ENCODE peak calls at places on chromosome 18, in four cellular contexts. G is A549; K is CD4-positive, CD25-positive, alpha-beta regulatory T cell; C is lung. O is an unnamed sample.

GRCh38 chr18:69162649-69163048 is 238.0 kb upstream of the DOK6 start:
- DNase-seq in C (no peak), K (no peak), G (no peak), O (no peak)

GRCh38 chr18:77115461-77115907 is 17.1 kb downstream of the MBP start:
- DNase-seq in K (no peak), G (no peak), C (no peak), O (no peak)

GRCh38 chr18:13216732-13217465 is 1.7 kb upstream of the LDLRAD4 start:
- DNase-seq in G (no peak), C (no peak), K (peak), O (peak)

GRCh38 chr18:13387856-13388548 is 169.4 kb downstream of the LDLRAD4 start:
- DNase-seq in G (no peak), C (no peak), K (no peak), O (no peak)

GRCh38 chr18:63775166-63775730 is at the start of gene SERPINB7:
- DNase-seq in C (no peak), G (peak), K (no peak), O (no peak)

GRCh38 chr18:67790527-67790926 is 274.0 kb upstream of the DSEL start:
- DNase-seq in C (no peak), G (no peak), K (no peak), O (no peak)

GRCh38 chr18:57141208-57142129 is 5.4 kb upstream of the BOD1L2 start:
- DNase-seq in K (no peak), G (no peak), C (peak), O (no peak)

GRCh38 chr18:22822024-22822423 is 111.1 kb upstream of the RBBP8 start:
- DNase-seq in G (no peak), K (no peak), C (no peak), O (no peak)

GRCh38 chr18:48543228-48543627 is 4.4 kb downstream of the CTIF start:
- DNase-seq in C (no peak), G (no peak), K (peak), O (no peak)

GRCh38 chr18:77067315-77068061 is 65.1 kb downstream of the MBP start:
- DNase-seq in C (no peak), G (peak), K (peak), O (no peak)

GRCh38 chr18:23141022-23141999 is 6.0 kb downstream of the CABLES1 start:
- DNase-seq in C (no peak), K (no peak), G (no peak), O (peak)

GRCh38 chr18:76471593-76471992 is 23.4 kb downstream of the ZNF516 start:
- DNase-seq in C (no peak), K (no peak), G (no peak), O (no peak)

GRCh38 chr18:3726241-3726951 is 276.4 kb downstream of the TGIF1 start:
- DNase-seq in C (no peak), K (no peak), G (no peak), O (peak)

GRCh38 chr18:49052891-49053644 is 102.3 kb upstream of the SMAD7 start:
- DNase-seq in C (no peak), G (no peak), K (peak), O (no peak)

GRCh38 chr18:47100214-47100831 is 50.0 kb downstream of the HDHD2 start:
- DNase-seq in K (peak), C (peak), G (peak), O (peak)

GRCh38 chr18:67282796-67283195 is 233.7 kb downstream of the DSEL start:
- DNase-seq in G (no peak), C (no peak), K (no peak), O (no peak)

GRCh38 chr18:13442451-13442850 is 223.9 kb downstream of the LDLRAD4 start:
- DNase-seq in K (no peak), G (no peak), C (no peak), O (no peak)

GRCh38 chr18:50279752-50280151 is 1.6 kb downstream of the MBD1 start:
- DNase-seq in K (no peak), C (no peak), G (no peak), O (no peak)

GRCh38 chr18:22765889-22766288 is 167.2 kb upstream of the RBBP8 start:
- DNase-seq in C (no peak), K (no peak), G (no peak), O (no peak)

GRCh38 chr18:74652392-74652988 is 54.8 kb downstream of the ZNF407 start:
- DNase-seq in C (no peak), G (peak), K (peak), O (no peak)

GRCh38 chr18:26723986-26724385 is 141.5 kb downstream of the AQP4 start:
- DNase-seq in K (no peak), G (no peak), C (no peak), O (no peak)

GRCh38 chr18:31581498-31582197 is 10.0 kb upstream of the TTR start:
- DNase-seq in C (no peak), G (no peak), K (no peak), O (no peak)

GRCh38 chr18:50610349-50610748 is 50.5 kb downstream of the MAPK4 start:
- DNase-seq in K (no peak), G (no peak), C (no peak), O (no peak)

GRCh38 chr18:8870528-8870927 is 165.2 kb downstream of the MTCL1 start:
- DNase-seq in K (no peak), G (no peak), C (no peak), O (no peak)

GRCh38 chr18:54956506-54956905 is 2.8 kb downstream of the CCDC68 start:
- DNase-seq in C (no peak), K (no peak), G (no peak), O (no peak)

GRCh38 chr18:54957295-54957694 is 2.0 kb downstream of the CCDC68 start:
- DNase-seq in G (no peak), C (no peak), K (no peak), O (no peak)

GRCh38 chr18:54960197-54960596 is 936 bp upstream of the CCDC68 start:
- DNase-seq in C (no peak), K (no peak), G (no peak), O (no peak)

GRCh38 chr18:54958711-54959625 is at the start of gene CCDC68:
- DNase-seq in C (peak), K (no peak), G (peak), O (peak)

DNA sequence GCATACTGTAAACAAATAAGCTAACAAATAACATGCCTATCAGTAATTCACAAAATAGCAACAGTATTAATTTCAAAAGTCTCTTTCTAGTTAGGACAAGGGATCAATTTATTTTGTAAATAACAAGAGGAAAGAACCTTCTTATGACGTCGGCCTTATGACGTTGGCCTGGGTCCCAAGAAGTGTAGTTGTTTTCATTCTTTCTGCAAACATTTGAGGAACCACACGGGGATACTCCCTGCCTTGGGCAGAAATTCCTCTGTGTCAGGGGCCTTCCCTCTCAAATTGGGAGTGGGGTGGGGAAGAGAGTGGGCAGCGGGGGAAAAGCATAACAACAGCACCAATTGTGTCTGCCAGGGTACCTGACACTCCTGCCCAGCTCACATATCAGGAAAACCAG is 1.3 kb downstream of the CCDC68 start:
- DNase-seq in G (no peak), C (no peak), K (no peak), O (peak)
- H3K4me3 ChIP-seq in G (peak), C (no peak), K (no peak), O (no peak)

DNA sequence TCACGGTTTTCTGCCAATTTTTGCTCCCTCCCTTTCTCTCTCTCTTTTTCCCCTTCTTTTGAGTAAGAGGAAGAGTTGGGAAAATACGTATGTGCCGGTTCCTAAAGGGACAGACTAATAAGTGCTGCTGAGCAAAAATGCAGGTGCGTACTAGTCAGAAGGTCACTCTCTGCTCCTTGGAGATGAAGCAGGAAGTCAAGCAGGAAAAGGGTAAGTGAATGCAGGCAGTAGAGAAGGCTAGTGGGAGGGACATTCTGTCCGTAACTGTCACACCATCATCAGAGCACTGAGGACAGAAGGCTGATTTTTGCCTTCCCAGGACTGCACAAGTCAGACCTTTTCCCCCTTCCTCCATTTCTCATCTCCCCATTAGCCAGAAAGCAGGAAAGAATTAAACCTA is 105.7 kb downstream of the CDH2 start:
- DNase-seq in C (no peak), G (no peak), K (no peak), O (no peak)
- H3K4me3 ChIP-seq in C (no peak), G (no peak), K (no peak), O (no peak)

DNA sequence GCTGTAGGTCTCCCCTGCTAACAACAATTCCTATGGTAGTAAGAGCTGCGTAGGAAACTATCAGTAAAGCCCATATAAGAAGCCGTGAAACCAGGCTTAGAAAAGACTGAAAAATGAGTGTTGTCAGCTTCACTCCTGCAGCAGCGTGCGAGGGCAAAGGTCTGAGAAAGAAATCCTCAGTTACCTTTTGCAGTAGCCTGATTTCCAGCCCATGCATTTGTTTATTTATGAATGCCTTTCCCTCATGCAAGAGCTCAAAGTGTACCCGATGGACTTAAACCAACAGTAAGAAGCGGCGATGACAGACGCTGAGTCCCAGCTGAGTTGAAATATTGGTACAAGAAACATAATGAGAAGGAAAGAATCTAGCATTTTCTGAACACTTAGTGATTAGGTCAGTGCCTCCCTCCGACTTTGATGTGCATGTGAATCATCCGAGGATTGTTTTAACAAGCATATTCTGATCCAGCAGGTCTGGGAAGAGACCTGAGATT is 15.0 kb upstream of the POLI start:
- DNase-seq in C (no peak), K (no peak), G (no peak), O (peak)
- H3K4me3 ChIP-seq in C (no peak), K (no peak), G (peak), O (no peak)

GRCh38 chr18:596288-596881 is 403 bp upstream of the CLUL1 start:
- DNase-seq in K (peak), G (no peak), C (peak), O (peak)
- H3K4me3 ChIP-seq in K (peak), G (peak), C (no peak), O (no peak)

DNA sequence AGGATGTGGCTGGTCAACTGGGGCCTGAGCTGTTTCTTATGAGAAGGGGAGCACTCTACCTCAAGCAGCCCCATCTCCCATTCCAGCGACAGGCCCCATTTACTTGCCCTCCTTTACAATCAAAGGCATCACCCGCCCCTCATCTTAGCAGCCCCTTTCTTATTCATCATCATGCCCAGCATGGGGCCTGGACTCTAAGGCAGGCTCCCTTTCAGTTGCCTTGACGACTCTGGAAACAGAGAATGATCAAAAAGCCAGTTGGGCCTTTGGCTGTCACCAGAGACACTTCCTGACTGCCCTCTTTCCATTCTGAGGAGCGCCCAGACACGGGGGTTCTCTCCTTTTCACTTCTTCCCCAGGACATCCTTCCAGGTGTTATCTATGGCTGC is 11.2 kb downstream of the CELF4 start:
- DNase-seq in G (no peak), C (no peak), K (no peak), O (no peak)
- H3K4me3 ChIP-seq in G (no peak), C (no peak), K (no peak), O (no peak)

DNA sequence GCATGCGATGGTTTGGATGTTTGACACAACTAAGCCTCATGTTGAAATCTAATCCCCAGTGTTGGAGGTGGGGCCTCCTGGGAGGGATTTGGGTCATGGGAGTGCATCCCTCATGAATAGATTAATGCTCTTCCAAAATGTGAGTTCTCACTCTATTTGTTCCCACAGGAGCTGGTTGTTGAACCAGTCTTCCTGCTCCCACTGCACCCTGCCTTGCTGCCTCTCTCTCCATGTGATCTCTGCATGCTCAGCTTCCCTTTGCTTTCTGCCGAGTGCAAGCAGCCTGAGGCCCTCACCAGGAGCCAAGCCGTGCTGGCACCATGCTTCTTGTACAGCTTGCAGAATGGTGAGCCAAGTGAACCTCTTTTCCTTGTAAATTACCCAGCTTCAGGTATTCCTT is 206.8 kb downstream of the VAPA start:
- DNase-seq in C (no peak), K (no peak), G (no peak), O (no peak)
- H3K4me3 ChIP-seq in C (no peak), K (no peak), G (no peak), O (no peak)

DNA sequence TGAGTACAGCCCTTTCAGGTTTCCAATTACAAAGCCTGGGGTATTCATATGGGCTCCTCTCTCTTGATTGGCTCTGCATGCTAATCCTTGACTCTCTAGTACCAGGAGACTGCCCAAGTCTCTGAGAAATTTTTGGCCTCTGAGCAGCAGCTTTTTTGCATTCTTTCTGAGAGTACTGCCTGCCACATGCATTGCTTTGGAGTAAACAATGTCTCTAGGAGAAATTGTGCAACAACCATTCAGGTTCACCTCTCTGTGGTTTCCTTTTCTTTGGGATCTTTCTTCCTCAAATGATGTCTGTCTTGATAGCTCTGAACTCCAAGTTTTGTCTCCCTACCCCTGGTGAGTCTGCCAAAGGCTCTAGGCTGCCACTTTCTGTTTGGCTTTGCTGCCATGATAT is 115.8 kb upstream of the SETBP1 start:
- DNase-seq in K (no peak), G (no peak), C (no peak), O (peak)
- H3K4me3 ChIP-seq in K (no peak), G (no peak), C (no peak), O (no peak)

DNA sequence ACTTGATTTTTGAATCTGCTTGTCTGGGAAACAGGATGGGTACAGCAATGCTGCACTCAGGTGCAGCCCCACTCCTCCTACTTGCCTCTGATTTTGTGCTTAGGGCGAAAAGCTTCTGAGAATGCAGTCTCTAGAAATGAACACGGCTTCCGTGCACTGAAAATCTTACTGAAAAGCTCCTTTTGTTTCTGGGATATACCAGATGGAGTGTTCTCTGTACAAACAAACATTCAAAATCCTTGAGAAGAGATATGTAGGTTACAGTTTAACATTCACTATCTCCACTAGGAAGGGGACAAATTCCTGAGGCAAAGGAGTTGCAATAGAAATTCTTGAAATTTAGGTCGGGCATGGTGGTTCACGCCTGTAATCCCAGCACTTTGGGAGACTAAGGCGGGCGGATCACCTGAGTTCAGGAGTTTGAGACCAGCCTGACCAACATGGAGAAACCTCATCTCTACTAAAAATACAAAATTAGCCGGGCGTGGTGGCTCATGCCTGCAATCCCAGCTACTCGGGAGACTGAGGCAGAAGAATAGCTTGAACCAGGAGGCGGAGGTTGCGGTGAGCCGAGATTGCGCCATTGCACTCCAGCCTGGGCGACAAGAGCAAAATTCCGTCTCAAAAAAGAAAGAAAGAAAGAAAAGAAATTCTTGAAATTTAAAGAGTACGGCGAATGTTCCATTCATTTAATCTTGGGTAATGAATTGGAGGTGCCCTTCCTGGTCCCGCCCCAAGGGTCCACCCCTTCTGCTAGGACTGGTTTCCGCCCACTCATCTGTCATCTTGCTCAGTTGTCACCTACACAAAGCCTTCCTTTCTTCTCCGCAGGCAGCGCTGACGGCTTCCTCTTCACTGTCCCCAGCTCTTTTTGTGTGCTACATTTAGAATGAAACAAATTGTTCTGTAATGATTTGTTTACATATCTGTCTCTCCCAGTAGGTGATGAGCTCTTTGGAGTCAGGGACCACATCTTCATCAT is 92.4 kb downstream of the SOCS6 start:
- DNase-seq in C (no peak), K (peak), G (no peak), O (no peak)
- H3K4me3 ChIP-seq in C (no peak), K (no peak), G (no peak), O (no peak)

GRCh38 chr18:78781601-78781960 is 198.0 kb upstream of the SALL3 start:
- DNase-seq in C (no peak), K (no peak), G (no peak), O (no peak)
- H3K4me3 ChIP-seq in C (no peak), K (no peak), G (no peak), O (no peak)